ENCODE peak calls at places on chromosomes 3 and 15, in six cellular contexts. M is keratinocyte, U is ascending aorta, R is tibial nerve, E is Peyer's patch, P is Panc1. T is an unnamed sample.

GRCh38 chr15:63938486-63939061 is 104.8 kb upstream of the HERC1 start:
- DNase-seq in M (no peak), U (no peak), R (no peak), E (no peak), P (no peak), T (no peak)

GRCh38 chr15:73931441-73931840 is 5.2 kb downstream of the LOXL1 start:
- DNase-seq in M (no peak), U (no peak), R (no peak), E (no peak), P (no peak), T (no peak)

GRCh38 chr3:177960722-177961121 is 575.5 kb upstream of the KCNMB2 start:
- DNase-seq in M (no peak), U (no peak), R (no peak), E (no peak), P (no peak), T (no peak)

GRCh38 chr3:194137314-194138097 is 1.6 kb downstream of the HES1 start:
- DNase-seq in M (no peak), U (no peak), R (peak; percentile 35), E (peak; percentile 79), P (no peak), T (no peak)

GRCh38 chr3:156602424-156602823 is 47.5 kb upstream of the SSR3 start:
- DNase-seq in M (no peak), U (no peak), R (no peak), E (no peak), P (no peak), T (no peak)

GRCh38 chr3:185813691-185814215 is 11.1 kb downstream of the IGF2BP2 start:
- DNase-seq in M (no peak), U (no peak), R (no peak), E (no peak), P (no peak), T (no peak)

GRCh38 chr3:44419923-44420650 is 57.4 kb downstream of the ZNF445 start:
- DNase-seq in M (no peak), U (no peak), R (no peak), E (no peak), P (no peak), T (no peak)

GRCh38 chr15:19899021-19899824 is 642.4 kb downstream of the GOLGA6L6 start:
- DNase-seq in M (no peak), U (no peak), R (no peak), E (no peak), P (no peak), T (no peak)

GRCh38 chr3:71050521-71051258 is 532.8 kb downstream of the FOXP1 start:
- DNase-seq in M (no peak), U (no peak), R (no peak), E (no peak), P (no peak), T (no peak)

GRCh38 chr3:1528621-1529020 is 435.8 kb downstream of the CNTN6 start:
- DNase-seq in M (no peak), U (no peak), R (no peak), E (no peak), P (no peak), T (no peak)

GRCh38 chr3:196055683-196056270 is 26.1 kb downstream of the TFRC start:
- DNase-seq in M (no peak), U (no peak), R (no peak), E (no peak), P (no peak), T (no peak)

GRCh38 chr3:197417896-197418618 is 119.6 kb upstream of the DLG1 start:
- DNase-seq in M (no peak), U (no peak), R (no peak), E (no peak), P (no peak), T (no peak)

GRCh38 chr15:31297221-31297879 is 29.3 kb upstream of the KLF13 start:
- DNase-seq in M (no peak), U (no peak), R (peak; percentile 9), E (no peak), P (no peak), T (no peak)
- H3K27ac ChIP-seq in M (no peak overlapping the region), U (no peak overlapping the region), R (no peak overlapping the region), E (no peak overlapping the region), P (peak overlapping the region; percentile 77), T (no peak overlapping the region)

DNA sequence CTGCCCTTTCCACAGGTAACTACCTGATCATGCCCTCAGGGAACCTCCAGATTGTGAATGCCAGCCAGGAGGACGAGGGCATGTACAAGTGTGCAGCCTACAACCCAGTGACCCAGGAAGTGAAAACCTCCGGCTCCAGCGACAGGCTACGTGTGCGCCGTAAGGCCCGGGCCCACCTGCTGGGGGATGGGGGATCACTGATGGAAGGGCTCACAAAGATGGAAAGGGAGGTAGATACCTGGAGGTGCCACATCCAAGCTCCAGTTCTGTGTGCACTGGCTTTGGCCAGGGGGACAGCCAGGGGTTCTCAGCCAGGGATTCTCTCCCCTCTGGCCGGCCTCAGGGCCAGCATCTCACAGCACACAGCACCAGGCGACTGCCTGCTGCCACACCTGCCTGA is 59.4 kb downstream of the BOC start:
- DNase-seq in M (no peak), U (no peak), R (no peak), E (no peak), P (no peak), T (no peak)
- H3K27ac ChIP-seq in M (no peak overlapping the region), U (no peak overlapping the region), R (no peak overlapping the region), E (no peak overlapping the region), P (no peak overlapping the region), T (no peak overlapping the region)

GRCh38 chr15:72836676-72837325 is 53.2 kb upstream of the ADPGK start:
- DNase-seq in M (no peak), U (no peak), R (no peak), E (no peak), P (no peak), T (no peak)
- H3K27ac ChIP-seq in M (no peak overlapping the region), U (no peak overlapping the region), R (no peak overlapping the region), E (no peak overlapping the region), P (no peak overlapping the region), T (no peak overlapping the region)

GRCh38 chr15:40095381-40096093 is 13.1 kb downstream of the BMF start:
- DNase-seq in M (no peak), U (no peak), R (no peak), E (no peak), P (no peak), T (no peak)
- H3K27ac ChIP-seq in M (no peak overlapping the region), U (peak overlapping the region; percentile 92), R (peak overlapping the region; percentile 46), E (peak overlapping the region; percentile 94), P (peak overlapping the region; percentile 80), T (no peak overlapping the region)

DNA sequence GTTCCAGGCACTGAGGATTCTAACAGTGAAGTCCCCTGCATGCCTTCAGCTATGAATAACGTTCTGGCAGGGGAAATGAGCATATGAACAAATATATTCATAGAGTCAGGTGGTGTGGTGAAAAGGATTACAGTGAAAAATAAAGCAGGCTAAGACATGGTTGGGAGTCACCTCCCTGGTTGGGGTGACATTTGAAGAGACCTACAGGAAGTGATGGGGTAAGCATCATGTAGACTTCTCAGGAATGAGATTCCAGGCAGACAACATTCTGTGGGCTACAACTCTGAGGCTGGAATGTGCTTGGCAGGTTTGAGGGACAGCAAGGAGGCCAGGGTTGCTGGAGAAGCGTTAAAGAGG is 15.0 kb downstream of the FRMD4B start:
- DNase-seq in M (peak; percentile 89), U (no peak), R (no peak), E (no peak), P (no peak), T (no peak)
- H3K27ac ChIP-seq in M (peak overlapping the region; percentile 83), U (peak overlapping the region; percentile 78), R (peak overlapping the region; percentile 55), E (no peak overlapping the region), P (no peak overlapping the region), T (peak overlapping the region; percentile 97)

T was measured in epithelial cell of prostate.